ENCODE peak calls at places on chromosomes 12 and 14, in nine cellular contexts. L is mesenchymal stem cell; I is B cell; H is AG10803; O is activated CD4-positive, alpha-beta T cell treated with anti-CD3 and anti-CD28 coated beads for 1 hour; Z is HCEC 1CT; S is amniotic epithelial cell; K is epithelial cell of esophagus; N is omental fat pad. Q is an unnamed sample.

GRCh38 chr12:117047810-117048584 is 51.2 kb downstream of the TESC start:
- DNase-seq in I (no peak), L (peak; percentile 89), K (no peak), O (no peak), H (peak; percentile 25), Z (peak; percentile 45), N (no peak), S (peak; percentile 42), Q (no peak)

GRCh38 chr12:120687570-120688289 is 781 bp downstream of the MLEC start:
- DNase-seq in Z (no peak), H (peak; percentile 25), N (no peak), O (no peak), I (no peak), L (peak; percentile 58), S (no peak), K (no peak), Q (no peak)

GRCh38 chr12:63944586-63945228 is 100.2 kb downstream of the SRGAP1 start:
- DNase-seq in L (no peak), K (no peak), I (no peak), O (no peak), N (no peak), H (no peak), Z (no peak), S (no peak), Q (no peak)

GRCh38 chr14:36317650-36318049 is 2.8 kb downstream of the MBIP start:
- DNase-seq in Z (peak; percentile 54), O (no peak), N (no peak), H (no peak), K (peak; percentile 51), S (no peak), I (no peak), L (no peak), Q (no peak)

GRCh38 chr12:85642810-85643209 is 193.4 kb downstream of the RASSF9 start:
- DNase-seq in O (no peak), Z (peak; percentile 76), S (peak; percentile 73), N (no peak), L (peak; percentile 79), H (peak; percentile 79), K (peak; percentile 21), I (no peak), Q (no peak)

GRCh38 chr12:73361867-73362230 is 1089.7 kb downstream of the TRHDE start:
- DNase-seq in I (no peak), S (no peak), H (no peak), L (no peak), O (no peak), Z (no peak), N (no peak), K (no peak), Q (no peak)

GRCh38 chr12:67394600-67394999 is 125.4 kb downstream of the CAND1 start:
- DNase-seq in N (no peak), S (peak; percentile 45), L (no peak), I (no peak), K (peak; percentile 90), O (no peak), Z (peak; percentile 46), H (peak; percentile 63), Q (no peak)

GRCh38 chr12:92272301-92272964 is 126.8 kb upstream of the BTG1 start:
- DNase-seq in O (no peak), S (no peak), Z (no peak), H (no peak), K (peak; percentile 88), I (no peak), L (no peak), N (no peak), Q (no peak)

GRCh38 chr12:131448254-131448795 is 262.6 kb upstream of the SFSWAP start:
- DNase-seq in N (no peak), S (no peak), O (no peak), I (no peak), H (no peak), K (no peak), L (no peak), Z (no peak), Q (no peak)

GRCh38 chr12:117402363-117402762 is 40.9 kb upstream of the NOS1 start:
- DNase-seq in Z (no peak), O (no peak), L (no peak), H (no peak), N (no peak), S (no peak), I (no peak), K (no peak), Q (no peak)

GRCh38 chr14:101705733-101706508 is 55.6 kb upstream of the PPP2R5C start:
- DNase-seq in I (peak; percentile 70), L (peak; percentile 30), N (no peak), S (peak; percentile 34), H (peak; percentile 14), O (peak; percentile 47), K (peak; percentile 22), Z (no peak), Q (no peak)

GRCh38 chr14:58055497-58055896 is 96.5 kb downstream of the ARMH4 start:
- DNase-seq in I (no peak), L (no peak), S (no peak), Z (no peak), H (no peak), O (no peak), K (no peak), N (no peak), Q (no peak)

Q was measured in epithelial cell of proximal tubule.